ENCODE peak calls at places on chromosomes 13 and 19, in five cellular contexts. T is amygdala; A is activated CD4-positive, alpha-beta T cell treated with anti-CD3 and anti-CD28 coated beads for 24 hours; G is HFFc6; V is DMS153. U is an unnamed sample.

GRCh38 chr19:27691991-27692390 is 1521.0 kb downstream of the UQCRFS1 start:
- DNase-seq in G (no peak), A (no peak), V (no peak), T (no peak), U (no peak)

GRCh38 chr13:110449225-110450015 is 112.1 kb downstream of the RAB20 start:
- DNase-seq in A (no peak), V (no peak), T (no peak), G (no peak), U (no peak)

GRCh38 chr13:99027260-99027659 is 49.4 kb upstream of the DOCK9 start:
- DNase-seq in V (no peak), T (no peak), A (no peak), G (no peak), U (no peak)

GRCh38 chr19:4233282-4233853 is 4.0 kb downstream of the EBI3 start:
- DNase-seq in V (peak; percentile 3), A (peak; percentile 78), G (no peak), T (no peak), U (peak; percentile 32)

GRCh38 chr13:30660796-30661195 is 43.1 kb downstream of the USPL1 start:
- DNase-seq in V (no peak), T (no peak), A (no peak), G (no peak), U (no peak)

GRCh38 chr13:74174810-74175209 is 40.6 kb upstream of the KLF12 start:
- DNase-seq in V (no peak), T (no peak), G (no peak), A (no peak), U (no peak)

GRCh38 chr13:30504081-30504480 is 38.3 kb upstream of the HMGB1 start:
- DNase-seq in G (no peak), A (no peak), V (no peak), T (no peak), U (no peak)

GRCh38 chr19:13996928-13997636 is 9.0 kb downstream of the RFX1 start:
- DNase-seq in A (no peak), G (no peak), V (no peak), T (no peak), U (no peak)

GRCh38 chr19:43503501-43504425 is 783 bp downstream of the PHLDB3 start:
- DNase-seq in A (peak; percentile 100), G (peak; percentile 70), V (peak; percentile 90), T (peak; percentile 87), U (peak; percentile 87)

GRCh38 chr19:5103812-5104410 is 135.0 kb downstream of the KDM4B start:
- DNase-seq in V (no peak), G (no peak), T (no peak), A (no peak), U (no peak)

GRCh38 chr19:13961826-13962737 is 9.8 kb downstream of the DCAF15 start:
- DNase-seq in A (no peak), G (no peak), V (no peak), T (no peak), U (no peak)

GRCh38 chr19:33559996-33560395 is 38.4 kb upstream of the PEPD start:
- DNase-seq in G (no peak), T (no peak), A (no peak), V (no peak), U (no peak)

GRCh38 chr19:19068659-19069509 is 5.1 kb downstream of the SLC25A42 start:
- DNase-seq in T (no peak), G (no peak), V (no peak), A (no peak), U (no peak)

GRCh38 chr13:80436571-80437169 is 95.7 kb upstream of the SPRY2 start:
- DNase-seq in A (no peak), V (no peak), T (no peak), G (no peak), U (no peak)

U was measured in H4.